ENCODE peak calls at places on chromosomes 11 and 22, in six cellular contexts. I, W, Q, O, L and D are unnamed samples.

GRCh38 chr11:100687630-100688395 is 725 bp downstream of the ARHGAP42 start:
- DNase-seq in I (peak), W (peak), Q (peak), O (no peak), L (peak), D (peak)

GRCh38 chr11:61911124-61911700 is 6.2 kb downstream of the RAB3IL1 start:
- DNase-seq in I (no peak), W (no peak), Q (no peak), O (no peak), L (no peak), D (no peak)

GRCh38 chr11:3836903-3837302 is 3.9 kb downstream of the RHOG start:
- DNase-seq in I (no peak), W (no peak), Q (peak), O (no peak), L (no peak), D (peak)

GRCh38 chr11:111796696-111797095 is 30.5 kb upstream of the PPP2R1B start:
- DNase-seq in I (no peak), W (peak), Q (no peak), O (no peak), L (peak), D (no peak)

GRCh38 chr11:3890806-3891205 is 35.3 kb downstream of the STIM1 start:
- DNase-seq in I (no peak), W (no peak), Q (no peak), O (no peak), L (no peak), D (no peak)

GRCh38 chr11:16226245-16226644 is 130.1 kb downstream of the SOX6 start:
- DNase-seq in I (no peak), W (peak), Q (peak), O (peak), L (peak), D (peak)

GRCh38 chr22:37220543-37220968 is 8.3 kb upstream of the SSTR3 start:
- DNase-seq in I (no peak), W (no peak), Q (peak), O (no peak), L (no peak), D (no peak)

GRCh38 chr11:83007909-83008580 is 63.7 kb downstream of the RAB30 start:
- DNase-seq in I (no peak), W (no peak), Q (peak), O (no peak), L (no peak), D (peak)

GRCh38 chr11:16902979-16903378 is 111.2 kb downstream of the PLEKHA7 start:
- DNase-seq in I (no peak), W (no peak), Q (peak), O (no peak), L (no peak), D (no peak)

GRCh38 chr11:111417766-111418435 is 38.8 kb upstream of the POU2AF1 start:
- DNase-seq in I (no peak), W (peak), Q (peak), O (no peak), L (peak), D (no peak)

GRCh38 chr11:1298695-1299492 is 10.5 kb downstream of the TOLLIP start:
- DNase-seq in I (peak), W (peak), Q (no peak), O (peak), L (peak), D (peak)

GRCh38 chr11:72685560-72686480 is 11.6 kb upstream of the PDE2A start:
- DNase-seq in I (no peak), W (peak), Q (no peak), O (no peak), L (peak), D (no peak)

GRCh38 chr11:74460481-74461154 is 6.7 kb downstream of the KCNE3 start:
- DNase-seq in I (no peak), W (peak), Q (no peak), O (no peak), L (no peak), D (no peak)

GRCh38 chr11:40273192-40273732 is 1186.2 kb downstream of the LRRC4C start:
- DNase-seq in I (no peak), W (no peak), Q (no peak), O (no peak), L (no peak), D (no peak)

GRCh38 chr11:78181155-78181554 is 7.3 kb downstream of the KCTD21 start:
- DNase-seq in I (no peak), W (peak), Q (no peak), O (no peak), L (no peak), D (no peak)

GRCh38 chr11:95764267-95764898 is 25.2 kb downstream of the FAM76B start:
- DNase-seq in I (no peak), W (peak), Q (peak), O (no peak), L (peak), D (no peak)

GRCh38 chr11:66720223-66720898 is 8.7 kb downstream of the SPTBN2 start:
- DNase-seq in I (peak), W (peak), Q (peak), O (peak), L (peak), D (peak)

DNA sequence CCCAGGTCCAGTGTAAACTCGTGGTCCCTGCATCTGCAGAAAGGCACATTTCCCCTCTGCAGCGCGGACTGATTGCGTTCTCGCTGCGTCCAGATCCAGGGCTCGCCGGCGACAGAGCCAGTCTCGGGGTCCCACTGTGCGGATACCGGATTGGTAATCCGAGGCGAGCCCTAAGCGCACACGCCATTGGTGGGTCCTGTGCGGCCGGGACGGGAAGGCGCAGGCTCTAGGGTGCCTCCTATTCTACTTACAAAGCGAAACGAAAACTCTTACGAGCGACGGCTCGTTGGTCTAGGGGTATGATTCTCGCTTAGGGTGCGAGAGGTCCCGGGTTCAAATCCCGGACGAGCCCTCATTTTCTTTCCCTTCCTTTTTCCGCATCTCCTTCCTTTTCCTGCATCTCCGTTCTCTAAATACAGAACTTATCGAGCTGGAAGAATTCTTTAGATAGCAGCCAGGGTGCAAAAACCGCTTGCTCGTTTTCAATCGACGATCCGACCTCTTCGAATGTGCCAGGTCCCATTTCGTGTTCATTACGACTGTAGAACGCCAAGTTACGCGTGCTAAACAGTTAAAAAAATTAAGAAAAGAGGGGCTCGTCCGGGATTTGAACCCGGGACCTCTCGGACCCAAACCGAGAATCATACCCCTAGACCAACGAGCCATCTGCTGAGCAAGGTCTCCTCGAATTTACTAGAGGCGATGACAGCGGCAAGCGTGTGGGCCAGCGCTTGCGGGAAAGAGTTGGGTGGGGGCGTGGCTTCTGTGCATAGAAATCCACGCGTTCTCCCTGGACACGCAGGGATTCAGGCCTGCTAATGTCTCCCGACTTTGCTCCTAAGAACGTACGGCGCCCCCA is 29.2 kb upstream of the WNT11 start:
- DNase-seq in I (peak), W (peak), Q (peak), O (no peak), L (peak), D (peak)
- H3K4me3 ChIP-seq in I (peak), W (peak), Q (peak), O (peak), L (peak), D (peak)

GRCh38 chr22:29469755-29470154 is 10.3 kb upstream of the NEFH start:
- DNase-seq in I (no peak), W (no peak), Q (no peak), O (no peak), L (no peak), D (no peak)
- H3K4me3 ChIP-seq in I (peak), W (no peak), Q (no peak), O (no peak), L (no peak), D (no peak)

DNA sequence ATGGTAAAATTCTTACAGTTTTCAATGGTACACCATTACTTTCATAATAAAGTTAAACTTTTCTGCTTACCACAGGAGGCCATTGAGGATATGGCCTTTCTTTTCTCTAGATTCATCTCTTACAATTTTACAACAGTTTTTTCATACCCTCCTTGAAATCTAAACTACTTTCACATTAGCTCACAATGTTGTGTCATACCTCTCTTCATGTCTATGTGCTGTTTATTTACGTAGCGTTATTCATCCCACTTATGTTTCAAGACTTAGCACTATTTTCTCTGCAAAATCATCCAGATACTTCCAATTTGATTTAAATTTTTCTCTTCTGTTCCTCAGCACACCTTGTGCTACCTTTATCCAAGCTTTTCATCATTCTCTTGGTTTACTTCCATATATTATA is 123.3 kb downstream of the METTL15 start:
- DNase-seq in I (no peak), W (peak), Q (no peak), O (no peak), L (no peak), D (no peak)
- H3K4me3 ChIP-seq in I (no peak), W (no peak), Q (no peak), O (no peak), L (no peak), D (no peak)

GRCh38 chr11:86952933-86953637 is 2.1 kb downstream of the FZD4 start:
- DNase-seq in I (no peak), W (peak), Q (no peak), O (no peak), L (no peak), D (no peak)
- H3K4me3 ChIP-seq in I (peak), W (no peak), Q (no peak), O (no peak), L (peak), D (peak)

GRCh38 chr11:134116210-134116609 is 47.3 kb downstream of the JAM3 start:
- DNase-seq in I (no peak), W (no peak), Q (no peak), O (no peak), L (no peak), D (no peak)

GRCh38 chr11:134119094-134119493 is 50.2 kb downstream of the JAM3 start:
- DNase-seq in I (no peak), W (peak), Q (no peak), O (no peak), L (peak), D (no peak)

GRCh38 chr11:134120921-134121526 is 52.2 kb downstream of the JAM3 start:
- DNase-seq in I (peak), W (peak), Q (no peak), O (no peak), L (peak), D (no peak)

GRCh38 chr11:134118016-134118415 is 49.1 kb downstream of the JAM3 start:
- DNase-seq in I (no peak), W (no peak), Q (no peak), O (no peak), L (no peak), D (no peak)

DNA sequence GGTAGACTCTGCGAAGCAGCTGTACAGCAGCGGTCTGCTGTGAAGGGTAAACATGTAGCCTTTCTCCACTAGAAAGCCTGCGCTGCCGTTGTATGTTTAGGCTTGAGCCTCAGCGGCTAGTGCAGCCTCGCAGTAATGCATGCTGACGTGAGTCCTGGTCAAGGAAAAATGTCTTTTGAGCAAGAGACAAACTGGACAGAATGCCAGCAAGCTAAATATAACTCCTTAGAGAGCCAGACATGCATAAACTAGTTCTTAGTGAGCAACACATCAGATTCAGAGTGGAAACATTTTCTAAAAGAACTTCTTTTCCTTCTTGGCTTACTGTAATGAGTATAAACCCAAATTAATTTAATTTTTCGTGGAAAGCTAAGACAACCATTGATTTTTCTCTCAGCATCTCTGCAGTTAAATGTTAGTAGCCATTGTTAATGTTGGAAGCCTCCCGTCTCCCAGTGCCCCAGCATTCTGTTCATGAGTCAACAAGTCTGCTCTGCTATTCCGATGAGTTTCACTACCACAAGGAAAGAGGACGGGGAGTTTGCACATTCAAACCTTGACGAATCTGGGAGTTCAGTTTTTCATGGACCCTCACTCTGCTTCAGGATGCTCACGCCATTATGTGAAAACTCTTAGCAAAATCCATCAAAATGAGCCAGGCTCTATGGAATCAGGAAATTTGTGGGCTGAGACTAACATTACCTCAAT is 51.4 kb downstream of the JAM3 start:
- DNase-seq in I (peak), W (peak), Q (no peak), O (no peak), L (peak), D (peak)
- H3K4me3 ChIP-seq in I (peak), W (peak), Q (no peak), O (no peak), L (peak), D (no peak)